ENCODE peak calls at places on chromosomes 1 and 21, in four cellular contexts. B is heart right ventricle, M is mammary epithelial cell, D is PC-3. J is an unnamed sample.

GRCh38 chr21:31660134-31660565 is 657 bp downstream of the SOD1 start:
- DNase-seq in M (peak), B (no peak), D (peak), J (no peak)

GRCh38 chr1:229272164-229273158 is 1.6 kb downstream of the RAB4A start:
- DNase-seq in B (no peak), D (peak), M (no peak), J (no peak)

GRCh38 chr1:145690587-145691558 is 16.3 kb downstream of the PDZK1 start:
- DNase-seq in D (peak), B (no peak), M (peak), J (no peak)

GRCh38 chr1:180247061-180247460 is 17.0 kb downstream of the LHX4 start:
- DNase-seq in M (peak), D (peak), B (no peak), J (no peak)

GRCh38 chr1:159783724-159784123 is 3.0 kb downstream of the DUSP23 start:
- DNase-seq in B (no peak), M (no peak), D (no peak), J (no peak)

GRCh38 chr21:41568606-41569385 is 60.8 kb upstream of the TMPRSS2 start:
- DNase-seq in D (no peak), B (no peak), M (no peak), J (no peak)

GRCh38 chr21:46114963-46115362 is 17.1 kb downstream of the COL6A2 start:
- DNase-seq in D (no peak), M (no peak), B (no peak), J (no peak)

GRCh38 chr1:238451006-238451405 is 560.3 kb upstream of the ZP4 start:
- DNase-seq in B (no peak), D (peak), M (peak), J (no peak)

GRCh38 chr1:151060241-151061011 is at the start of gene MLLT11:
- DNase-seq in M (peak), B (peak), D (peak), J (no peak)

GRCh38 chr1:3205815-3206214 is 136.8 kb downstream of the PRDM16 start:
- DNase-seq in B (no peak), D (no peak), M (no peak), J (no peak)

GRCh38 chr1:118615066-118615465 is 373.1 kb downstream of the TBX15 start:
- DNase-seq in D (no peak), B (no peak), M (no peak), J (no peak)

GRCh38 chr1:212699104-212699838 is 369 bp downstream of the BATF3 start:
- DNase-seq in D (peak), M (no peak), B (peak), J (no peak)

GRCh38 chr1:67372898-67373297 is 57.3 kb downstream of the SERBP1 start:
- DNase-seq in M (no peak), D (no peak), B (no peak), J (no peak)

GRCh38 chr1:225941949-225942222 is 866 bp upstream of the LEFTY2 start:
- DNase-seq in B (no peak), D (no peak), M (no peak), J (no peak)

GRCh38 chr1:62325696-62326095 is 6.5 kb upstream of the KANK4 start:
- DNase-seq in D (peak), M (peak), B (no peak), J (no peak)

GRCh38 chr1:115771847-115772457 is 3.4 kb upstream of the CASQ2 start:
- DNase-seq in B (peak), D (peak), M (peak), J (peak)

GRCh38 chr1:214641214-214641895 is 38.4 kb downstream of the CENPF start:
- DNase-seq in B (no peak), D (no peak), M (no peak), J (no peak)

GRCh38 chr1:202852163-202852904 is 36.6 kb downstream of the RABIF start:
- DNase-seq in M (peak), D (peak), B (no peak), J (peak)

GRCh38 chr1:223831755-223832636 is 13.8 kb downstream of the TP53BP2 start:
- DNase-seq in D (peak), B (no peak), M (peak), J (no peak)

GRCh38 chr1:245772739-245773138 is 618.0 kb downstream of the KIF26B start:
- DNase-seq in B (no peak), D (no peak), M (no peak), J (no peak)

GRCh38 chr21:36188081-36188681 is 31.6 kb downstream of the DOP1B start:
- DNase-seq in M (no peak), B (peak), D (peak), J (no peak)

GRCh38 chr1:94142022-94142421 is 21.1 kb upstream of the ABCA4 start:
- DNase-seq in D (peak), M (no peak), B (no peak), J (no peak)

GRCh38 chr1:213982814-213983588 is 4.8 kb upstream of the PROX1 start:
- DNase-seq in B (peak), D (no peak), M (no peak), J (no peak)

GRCh38 chr1:180525696-180526000 is 23.3 kb upstream of the ACBD6 start:
- DNase-seq in M (no peak), D (no peak), B (no peak), J (no peak)

GRCh38 chr1:243968413-243968812 is 82.7 kb upstream of the ZBTB18 start:
- DNase-seq in D (no peak), M (no peak), B (no peak), J (no peak)

GRCh38 chr1:86352096-86352495 is 44.0 kb downstream of the ODF2L start:
- DNase-seq in D (no peak), B (no peak), M (peak), J (no peak)

GRCh38 chr1:39410915-39411436 is 80.5 kb upstream of the BMP8A start:
- DNase-seq in M (peak), D (peak), B (peak), J (peak)

GRCh38 chr1:96360036-96360795 is 361.4 kb upstream of the PTBP2 start:
- DNase-seq in D (peak), B (no peak), M (peak), J (no peak)

GRCh38 chr1:17878837-17879236 is 123.7 kb downstream of the ACTL8 start:
- DNase-seq in B (no peak), M (peak), D (peak), J (no peak)

GRCh38 chr1:184647471-184647870 is 107.2 kb downstream of the EDEM3 start:
- DNase-seq in M (no peak), D (no peak), B (no peak), J (no peak)

GRCh38 chr1:159338018-159338417 is 35.9 kb downstream of the FCER1A start:
- DNase-seq in M (no peak), D (no peak), B (no peak), J (no peak)

GRCh38 chr1:167272375-167272957 is 51.8 kb downstream of the POU2F1 start:
- DNase-seq in D (no peak), M (no peak), B (no peak), J (no peak)

GRCh38 chr1:18299441-18300338 is 181.0 kb upstream of the KLHDC7A start:
- DNase-seq in M (no peak), D (peak), B (no peak), J (no peak)

GRCh38 chr1:53592521-53592982 is 133.4 kb downstream of the DMRTB1 start:
- DNase-seq in D (peak), B (no peak), M (peak), J (no peak)

GRCh38 chr1:53592985-53593757 is 134.0 kb downstream of the DMRTB1 start:
- DNase-seq in D (no peak), M (no peak), B (no peak), J (no peak)

GRCh38 chr1:53591924-53592323 is 132.7 kb downstream of the DMRTB1 start:
- DNase-seq in D (no peak), M (no peak), B (no peak), J (no peak)

GRCh38 chr1:53594391-53595180 is 135.4 kb downstream of the DMRTB1 start:
- DNase-seq in M (no peak), D (no peak), B (no peak), J (no peak)

DNA sequence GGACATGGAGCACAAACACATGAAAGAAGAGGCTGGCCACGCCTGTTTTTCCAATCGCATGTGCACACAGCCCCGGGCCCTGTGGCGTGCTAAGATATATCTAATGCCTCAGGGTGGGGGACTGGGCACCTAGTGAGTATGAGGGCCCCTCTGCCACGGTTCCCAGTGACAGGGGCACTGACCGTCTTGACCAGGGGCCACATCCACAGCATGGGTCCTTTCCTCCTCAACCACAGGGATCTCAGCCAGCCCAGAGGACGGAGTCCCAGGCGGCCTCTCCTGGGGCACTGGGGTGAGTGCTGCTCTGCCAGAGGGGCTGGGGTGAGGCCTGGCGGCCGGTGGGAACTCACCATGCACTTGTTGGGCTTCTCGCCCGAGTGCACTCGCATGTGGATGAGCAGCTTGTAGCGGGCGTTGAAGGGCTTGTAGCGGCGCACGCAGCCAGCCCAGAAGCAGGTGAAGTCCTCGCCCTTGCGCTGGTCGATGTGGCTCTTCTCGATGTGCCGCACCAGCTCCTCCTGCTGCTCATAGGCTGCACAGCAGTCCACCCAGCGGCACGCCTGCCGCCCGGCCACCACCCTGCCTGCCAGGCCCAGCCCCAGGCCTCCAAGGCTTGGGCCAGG is 134.7 kb downstream of the DMRTB1 start:
- DNase-seq in M (no peak), D (no peak), B (no peak), J (no peak)
- TF ChIP-seq CTCF in M (no peak), D (no peak), B (peak), J (no peak)

GRCh38 chr1:14538335-14538734 is 60.1 kb upstream of the KAZN start:
- DNase-seq in D (peak), M (no peak), B (no peak), J (no peak)
- TF ChIP-seq CTCF in D (peak), M (peak), B (no peak), J (no peak)

GRCh38 chr1:154614887-154615286 is 6.9 kb upstream of the ADAR start:
- DNase-seq in D (no peak), M (no peak), B (no peak), J (no peak)
- TF ChIP-seq CTCF in D (no peak), M (no peak), B (no peak), J (no peak)

GRCh38 chr1:47569681-47570470 is 132.0 kb downstream of the FOXD2 start:
- DNase-seq in B (no peak), D (peak), M (peak), J (peak)
- TF ChIP-seq CTCF in B (peak), D (peak), M (peak), J (peak)

DNA sequence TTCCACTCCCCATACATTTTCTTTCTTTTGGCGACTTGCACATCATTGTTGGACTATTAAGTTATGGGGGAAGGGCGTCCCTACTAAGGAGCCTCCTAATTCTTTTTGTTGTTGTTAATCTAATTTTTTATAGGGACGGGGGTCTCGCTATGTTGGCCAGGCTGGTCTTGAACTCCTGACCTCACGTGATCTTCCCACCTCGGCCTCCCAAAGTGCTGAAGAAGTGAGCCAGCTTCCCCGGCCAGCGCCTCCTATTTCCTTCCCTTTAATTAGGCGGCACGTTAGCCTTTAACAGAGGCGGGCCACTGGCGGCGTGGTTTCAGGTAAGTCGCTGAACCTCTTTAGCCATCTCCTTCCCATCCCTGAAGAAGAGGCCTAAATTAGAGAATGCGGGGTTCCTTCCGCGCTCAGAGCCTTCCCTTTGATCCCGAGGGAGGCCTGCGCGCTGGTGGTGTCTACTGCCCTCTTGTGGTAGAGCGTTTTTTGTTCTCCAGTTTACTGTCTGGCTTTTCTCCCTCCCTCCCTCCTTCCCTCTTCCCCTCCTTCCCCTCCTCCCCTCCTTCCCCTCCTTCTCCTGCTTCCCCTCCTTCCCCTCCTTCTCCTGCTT is 38.1 kb downstream of the TNFRSF9 start:
- DNase-seq in B (peak), M (peak), D (peak), J (peak)
- TF ChIP-seq CTCF in B (peak), M (peak), D (peak), J (peak)

DNA sequence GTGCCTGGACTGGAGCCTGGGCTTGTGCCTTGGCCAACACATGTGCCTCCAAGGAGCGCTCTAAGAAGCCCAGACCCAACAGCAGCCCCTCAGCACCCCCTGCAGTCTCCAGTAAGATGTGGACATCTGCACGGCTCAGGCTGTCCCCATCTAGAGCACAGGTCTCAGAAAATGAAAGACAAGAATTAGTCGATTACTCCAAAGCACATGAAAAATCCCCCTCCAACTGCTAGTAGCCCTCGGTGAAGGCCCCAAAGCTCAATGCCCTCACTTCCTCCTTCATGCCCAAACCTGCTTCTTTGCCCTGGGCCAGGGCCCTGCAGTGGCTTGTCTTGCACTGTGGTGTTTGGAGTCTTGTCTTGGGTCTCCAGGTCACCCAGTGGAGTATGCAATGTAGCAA is 21.9 kb upstream of the ERO1B start:
- DNase-seq in B (no peak), D (no peak), M (peak), J (no peak)
- TF ChIP-seq CTCF in B (no peak), D (no peak), M (no peak), J (peak)

DNA sequence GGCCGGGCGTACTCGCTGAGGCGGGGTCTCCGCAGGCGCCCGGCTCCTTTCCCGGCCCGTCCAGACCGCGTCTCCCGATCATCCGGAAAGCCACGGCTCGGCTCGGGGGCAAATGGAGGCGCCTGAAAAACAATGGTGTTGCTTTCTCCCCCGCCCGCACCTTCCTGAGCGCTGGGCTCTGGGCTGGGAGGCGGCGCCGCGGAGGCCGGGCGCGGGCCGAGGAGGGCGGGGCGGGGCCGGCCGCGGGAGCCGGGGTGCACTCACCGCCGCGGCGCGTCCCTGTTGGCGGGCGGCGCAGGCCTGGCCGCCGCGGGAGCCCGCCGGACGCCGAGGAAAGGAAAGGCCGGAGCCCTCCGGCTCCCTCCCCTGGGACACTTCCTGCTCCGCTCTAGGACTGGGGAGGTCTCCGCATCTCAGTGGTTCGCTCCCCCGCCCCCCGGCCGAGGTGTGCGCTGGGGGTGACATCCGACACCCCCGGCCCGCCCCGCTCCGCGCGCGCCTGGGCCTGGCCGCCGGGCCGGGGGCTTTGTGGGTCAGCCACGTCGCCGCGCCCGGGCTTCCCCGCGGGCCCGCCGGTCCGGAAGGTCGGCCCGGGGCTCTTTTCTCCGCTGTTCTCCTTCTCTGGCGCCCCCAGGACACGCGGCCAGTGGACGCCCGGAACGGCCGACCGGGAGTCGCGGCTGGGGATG is at the start of gene ZNF496:
- DNase-seq in D (peak), B (peak), M (peak), J (peak)
- TF ChIP-seq CTCF in D (no peak), B (no peak), M (no peak), J (no peak)

GRCh38 chr1:231369282-231369681 is 31.2 kb downstream of the SPRTN start:
- DNase-seq in M (no peak), B (no peak), D (peak), J (no peak)
- TF ChIP-seq CTCF in M (no peak), B (peak), D (peak), J (no peak)

J was measured in HFF-Myc.